ENCODE peak calls at places on chromosomes 16 and 17, in seven cellular contexts. V, A, H, I, M, F and Q are unnamed samples.

GRCh38 chr16:67726106-67727034 is 7.3 kb upstream of the GFOD2 start:
- DNase-seq in V (no peak), A (no peak), H (no peak), I (no peak), M (no peak), F (no peak), Q (peak)

GRCh38 chr17:49089094-49089493 is 43.5 kb upstream of the B4GALNT2 start:
- DNase-seq in V (no peak), A (no peak), H (no peak), I (no peak), M (no peak), F (no peak), Q (no peak)

GRCh38 chr17:77865716-77866115 is 92.8 kb upstream of the TNRC6C start:
- DNase-seq in V (peak), A (no peak), H (no peak), I (no peak), M (no peak), F (no peak), Q (no peak)

GRCh38 chr16:6857575-6857974 is 475.1 kb upstream of the RBFOX1 start:
- DNase-seq in V (no peak), A (no peak), H (no peak), I (no peak), M (no peak), F (no peak), Q (no peak)

GRCh38 chr17:33929181-33929724 is 325.8 kb upstream of the CCL2 start:
- DNase-seq in V (no peak), A (no peak), H (no peak), I (no peak), M (no peak), F (no peak), Q (no peak)

GRCh38 chr17:66459811-66460270 is 157.4 kb downstream of the PRKCA start:
- DNase-seq in V (no peak), A (peak), H (no peak), I (no peak), M (no peak), F (peak), Q (peak)

GRCh38 chr17:74466785-74467158 is 338 bp downstream of the CD300A start:
- DNase-seq in V (no peak), A (no peak), H (peak), I (no peak), M (no peak), F (no peak), Q (no peak)

GRCh38 chr16:84043486-84044107 is 1.0 kb upstream of the SLC38A8 start:
- DNase-seq in V (peak), A (peak), H (no peak), I (no peak), M (no peak), F (no peak), Q (no peak)

GRCh38 chr17:4710693-4711634 is 532 bp downstream of the ARRB2 start:
- DNase-seq in V (peak), A (no peak), H (peak), I (no peak), M (no peak), F (no peak), Q (no peak)

GRCh38 chr17:59493867-59494266 is 71.5 kb upstream of the DHX40 start:
- DNase-seq in V (no peak), A (no peak), H (no peak), I (no peak), M (no peak), F (no peak), Q (no peak)

GRCh38 chr16:58628845-58629680 is 563 bp downstream of the CNOT1 start:
- DNase-seq in V (peak), A (peak), H (peak), I (peak), M (peak), F (peak), Q (peak)

GRCh38 chr17:35780876-35781409 is 14.5 kb downstream of the MMP28 start:
- DNase-seq in V (no peak), A (no peak), H (no peak), I (no peak), M (no peak), F (no peak), Q (no peak)

GRCh38 chr16:85639529-85640253 is 26.6 kb downstream of the GSE1 start:
- DNase-seq in V (no peak), A (no peak), H (no peak), I (no peak), M (no peak), F (no peak), Q (no peak)

GRCh38 chr17:57911834-57912673 is 43.2 kb downstream of the CUEDC1 start:
- DNase-seq in V (peak), A (peak), H (no peak), I (no peak), M (no peak), F (no peak), Q (peak)

GRCh38 chr16:83113317-83113716 is 486.5 kb downstream of the CDH13 start:
- DNase-seq in V (no peak), A (no peak), H (no peak), I (peak), M (no peak), F (no peak), Q (peak)

GRCh38 chr17:7716299-7716886 is 1.2 kb upstream of the DNAH2 start:
- DNase-seq in V (no peak), A (no peak), H (no peak), I (no peak), M (no peak), F (no peak), Q (no peak)

GRCh38 chr17:45425125-45425983 is 7.3 kb downstream of the ARHGAP27 start:
- DNase-seq in V (peak), A (peak), H (no peak), I (peak), M (no peak), F (peak), Q (peak)

GRCh38 chr16:69106491-69107291 is 1.2 kb downstream of the HAS3 start:
- DNase-seq in V (no peak), A (no peak), H (no peak), I (no peak), M (no peak), F (no peak), Q (no peak)

GRCh38 chr17:79923974-79924638 is 84.9 kb upstream of the CBX4 start:
- DNase-seq in V (no peak), A (no peak), H (peak), I (peak), M (no peak), F (no peak), Q (no peak)

GRCh38 chr17:70022175-70022574 is 52.9 kb upstream of the KCNJ16 start:
- DNase-seq in V (no peak), A (no peak), H (no peak), I (no peak), M (no peak), F (no peak), Q (peak)

GRCh38 chr17:6446516-6447100 is 2.4 kb downstream of the PIMREG start:
- DNase-seq in V (no peak), A (no peak), H (no peak), I (no peak), M (no peak), F (no peak), Q (no peak)

GRCh38 chr17:76585048-76585648 is 512 bp downstream of the ST6GALNAC2 start:
- DNase-seq in V (peak), A (no peak), H (no peak), I (no peak), M (no peak), F (no peak), Q (peak)

GRCh38 chr16:76278976-76279375 is 1.8 kb downstream of the CNTNAP4 start:
- DNase-seq in V (no peak), A (no peak), H (no peak), I (no peak), M (no peak), F (no peak), Q (no peak)

GRCh38 chr17:64572682-64573154 is 65.9 kb downstream of the CEP95 start:
- DNase-seq in V (no peak), A (no peak), H (no peak), I (no peak), M (no peak), F (peak), Q (peak)

GRCh38 chr17:35289222-35289621 is 46.4 kb downstream of the SLFN5 start:
- DNase-seq in V (no peak), A (no peak), H (no peak), I (no peak), M (no peak), F (no peak), Q (no peak)

GRCh38 chr17:57819273-57819672 is 30.6 kb downstream of the MRPS23 start:
- DNase-seq in V (no peak), A (no peak), H (no peak), I (no peak), M (no peak), F (peak), Q (no peak)

GRCh38 chr17:73069164-73069774 is 23.2 kb downstream of the SLC39A11 start:
- DNase-seq in V (no peak), A (no peak), H (no peak), I (no peak), M (no peak), F (no peak), Q (no peak)

GRCh38 chr17:7108981-7109380 is 5.6 kb downstream of the ASGR2 start:
- DNase-seq in V (no peak), A (no peak), H (no peak), I (no peak), M (no peak), F (no peak), Q (no peak)

GRCh38 chr16:86549076-86549892 is 5.8 kb downstream of the MTHFSD start:
- DNase-seq in V (no peak), A (no peak), H (no peak), I (no peak), M (no peak), F (no peak), Q (no peak)

GRCh38 chr17:5715478-5715877 is 131.2 kb upstream of the NLRP1 start:
- DNase-seq in V (no peak), A (no peak), H (no peak), I (no peak), M (no peak), F (no peak), Q (no peak)

GRCh38 chr16:30659507-30660423 is 1.5 kb downstream of the FBRS start:
- DNase-seq in V (no peak), A (no peak), H (peak), I (no peak), M (no peak), F (no peak), Q (peak)

GRCh38 chr17:28097901-28098300 is 55.4 kb downstream of the NLK start:
- DNase-seq in V (no peak), A (no peak), H (no peak), I (no peak), M (no peak), F (no peak), Q (no peak)

GRCh38 chr17:9239821-9240658 is 218.7 kb downstream of the NTN1 start:
- DNase-seq in V (peak), A (peak), H (peak), I (peak), M (peak), F (no peak), Q (peak)

GRCh38 chr17:34740516-34740915 is 161.1 kb downstream of the TMEM132E start:
- DNase-seq in V (no peak), A (no peak), H (no peak), I (no peak), M (no peak), F (no peak), Q (no peak)

GRCh38 chr17:15263206-15263579 is 1.9 kb downstream of the PMP22 start:
- DNase-seq in V (peak), A (peak), H (no peak), I (no peak), M (no peak), F (peak), Q (peak)

GRCh38 chr17:6660765-6661463 is 9.4 kb downstream of the C17orf100 start:
- DNase-seq in V (no peak), A (no peak), H (no peak), I (no peak), M (no peak), F (no peak), Q (no peak)

GRCh38 chr17:913207-913606 is 66.4 kb downstream of the NXN start:
- DNase-seq in V (no peak), A (no peak), H (no peak), I (no peak), M (no peak), F (no peak), Q (no peak)

GRCh38 chr16:66093217-66093616 is 273.3 kb upstream of the CDH5 start:
- DNase-seq in V (no peak), A (no peak), H (no peak), I (no peak), M (no peak), F (no peak), Q (peak)

GRCh38 chr17:6548578-6549330 is 7.6 kb downstream of the PITPNM3 start:
- DNase-seq in V (no peak), A (no peak), H (no peak), I (no peak), M (no peak), F (no peak), Q (no peak)

GRCh38 chr16:1776991-1777374 is 4.0 kb upstream of the MRPS34 start:
- DNase-seq in V (no peak), A (no peak), H (no peak), I (no peak), M (no peak), F (no peak), Q (no peak)